ENCODE peak calls at places on chromosomes 5 and 9, in seven cellular contexts. One of them, this sample, is unnamed.

GRCh38 chr5:139757727-139758509 is 37.7 kb upstream of the PSD2 start:
- DNase-seq in iris pigment epithelial cell: no peak
- DNase-seq in RCC 7860: no peak
- DNase-seq in effector memory CD4-positive, alpha-beta T cell: no peak
- DNase-seq in activated T-helper 1 cell treated with anti-CD3 and anti-CD28 coated beads, Interleukin-12 subunit alpha, Interleukin-12 subunit beta, Interleukin-2, Interleukin-4 antibody, amounts not matched to agents 30 ng/mL and 10 ng/mL and 1 ng/mL, durations not matched to agents 14 hours and 24 hours and 36 hours: no peak
- DNase-seq in NCI-H460: no peak
- DNase-seq in occipital lobe: no peak
- DNase-seq in this sample: no peak

GRCh38 chr5:129001831-129002626 is 36.7 kb downstream of the SLC27A6 start:
- DNase-seq in activated T-helper 1 cell treated with anti-CD3 and anti-CD28 coated beads, Interleukin-12 subunit alpha, Interleukin-12 subunit beta, Interleukin-2, Interleukin-4 antibody, amounts not matched to agents 30 ng/mL and 10 ng/mL and 1 ng/mL, durations not matched to agents 14 hours and 24 hours and 36 hours: no peak
- DNase-seq in effector memory CD4-positive, alpha-beta T cell: no peak
- DNase-seq in NCI-H460: no peak
- DNase-seq in occipital lobe: no peak
- DNase-seq in RCC 7860: no peak
- DNase-seq in iris pigment epithelial cell: no peak
- DNase-seq in this sample: no peak

GRCh38 chr9:134842321-134842720 is 38.3 kb upstream of the FCN2 start:
- DNase-seq in occipital lobe: no peak
- DNase-seq in iris pigment epithelial cell: no peak
- DNase-seq in RCC 7860: no peak
- DNase-seq in activated T-helper 1 cell treated with anti-CD3 and anti-CD28 coated beads, Interleukin-12 subunit alpha, Interleukin-12 subunit beta, Interleukin-2, Interleukin-4 antibody, amounts not matched to agents 30 ng/mL and 10 ng/mL and 1 ng/mL, durations not matched to agents 14 hours and 24 hours and 36 hours: no peak
- DNase-seq in effector memory CD4-positive, alpha-beta T cell: no peak
- DNase-seq in NCI-H460: no peak
- DNase-seq in this sample: no peak

GRCh38 chr9:88090151-88090581 is 48.1 kb downstream of the SPATA31C2 start:
- DNase-seq in RCC 7860: no peak
- DNase-seq in iris pigment epithelial cell: peak; percentile 80
- DNase-seq in effector memory CD4-positive, alpha-beta T cell: no peak
- DNase-seq in occipital lobe: no peak
- DNase-seq in activated T-helper 1 cell treated with anti-CD3 and anti-CD28 coated beads, Interleukin-12 subunit alpha, Interleukin-12 subunit beta, Interleukin-2, Interleukin-4 antibody, amounts not matched to agents 30 ng/mL and 10 ng/mL and 1 ng/mL, durations not matched to agents 14 hours and 24 hours and 36 hours: no peak
- DNase-seq in NCI-H460: no peak
- DNase-seq in this sample: peak; percentile 80

GRCh38 chr5:55903121-55903701 is 52.1 kb downstream of the IL31RA start:
- DNase-seq in occipital lobe: no peak
- DNase-seq in NCI-H460: no peak
- DNase-seq in activated T-helper 1 cell treated with anti-CD3 and anti-CD28 coated beads, Interleukin-12 subunit alpha, Interleukin-12 subunit beta, Interleukin-2, Interleukin-4 antibody, amounts not matched to agents 30 ng/mL and 10 ng/mL and 1 ng/mL, durations not matched to agents 14 hours and 24 hours and 36 hours: peak; percentile 79
- DNase-seq in iris pigment epithelial cell: peak; percentile 81
- DNase-seq in effector memory CD4-positive, alpha-beta T cell: peak; percentile 55
- DNase-seq in RCC 7860: peak; percentile 21
- DNase-seq in this sample: peak; percentile 24

GRCh38 chr9:34601883-34602570 is 9.9 kb downstream of the RPP25L start:
- DNase-seq in RCC 7860: no peak
- DNase-seq in activated T-helper 1 cell treated with anti-CD3 and anti-CD28 coated beads, Interleukin-12 subunit alpha, Interleukin-12 subunit beta, Interleukin-2, Interleukin-4 antibody, amounts not matched to agents 30 ng/mL and 10 ng/mL and 1 ng/mL, durations not matched to agents 14 hours and 24 hours and 36 hours: no peak
- DNase-seq in effector memory CD4-positive, alpha-beta T cell: no peak
- DNase-seq in occipital lobe: no peak
- DNase-seq in iris pigment epithelial cell: no peak
- DNase-seq in NCI-H460: no peak
- DNase-seq in this sample: no peak

GRCh38 chr5:75395277-75395676 is 58.3 kb downstream of the HMGCR start:
- DNase-seq in activated T-helper 1 cell treated with anti-CD3 and anti-CD28 coated beads, Interleukin-12 subunit alpha, Interleukin-12 subunit beta, Interleukin-2, Interleukin-4 antibody, amounts not matched to agents 30 ng/mL and 10 ng/mL and 1 ng/mL, durations not matched to agents 14 hours and 24 hours and 36 hours: no peak
- DNase-seq in effector memory CD4-positive, alpha-beta T cell: no peak
- DNase-seq in iris pigment epithelial cell: no peak
- DNase-seq in RCC 7860: no peak
- DNase-seq in occipital lobe: no peak
- DNase-seq in NCI-H460: no peak
- DNase-seq in this sample: no peak

GRCh38 chr5:147143215-147143614 is 91.6 kb upstream of the STK32A start:
- DNase-seq in activated T-helper 1 cell treated with anti-CD3 and anti-CD28 coated beads, Interleukin-12 subunit alpha, Interleukin-12 subunit beta, Interleukin-2, Interleukin-4 antibody, amounts not matched to agents 30 ng/mL and 10 ng/mL and 1 ng/mL, durations not matched to agents 14 hours and 24 hours and 36 hours: no peak
- DNase-seq in occipital lobe: no peak
- DNase-seq in effector memory CD4-positive, alpha-beta T cell: no peak
- DNase-seq in NCI-H460: no peak
- DNase-seq in iris pigment epithelial cell: no peak
- DNase-seq in RCC 7860: no peak
- DNase-seq in this sample: no peak

GRCh38 chr5:145936401-145937131 is at the start of gene SH3RF2:
- DNase-seq in occipital lobe: no peak
- DNase-seq in NCI-H460: peak; percentile 78
- DNase-seq in RCC 7860: peak; percentile 92
- DNase-seq in iris pigment epithelial cell: peak; percentile 82
- DNase-seq in activated T-helper 1 cell treated with anti-CD3 and anti-CD28 coated beads, Interleukin-12 subunit alpha, Interleukin-12 subunit beta, Interleukin-2, Interleukin-4 antibody, amounts not matched to agents 30 ng/mL and 10 ng/mL and 1 ng/mL, durations not matched to agents 14 hours and 24 hours and 36 hours: peak; percentile 26
- DNase-seq in effector memory CD4-positive, alpha-beta T cell: no peak
- DNase-seq in this sample: peak; percentile 64

GRCh38 chr5:73673161-73673591 is 47.2 kb downstream of the ARHGEF28 start:
- DNase-seq in RCC 7860: peak; percentile 13
- DNase-seq in NCI-H460: peak; percentile 45
- DNase-seq in effector memory CD4-positive, alpha-beta T cell: no peak
- DNase-seq in activated T-helper 1 cell treated with anti-CD3 and anti-CD28 coated beads, Interleukin-12 subunit alpha, Interleukin-12 subunit beta, Interleukin-2, Interleukin-4 antibody, amounts not matched to agents 30 ng/mL and 10 ng/mL and 1 ng/mL, durations not matched to agents 14 hours and 24 hours and 36 hours: no peak
- DNase-seq in iris pigment epithelial cell: peak; percentile 95
- DNase-seq in occipital lobe: no peak
- DNase-seq in this sample: peak; percentile 94

GRCh38 chr5:158751961-158752655 is 347.6 kb downstream of the EBF1 start:
- DNase-seq in NCI-H460: no peak
- DNase-seq in occipital lobe: no peak
- DNase-seq in iris pigment epithelial cell: no peak
- DNase-seq in RCC 7860: peak; percentile 5
- DNase-seq in activated T-helper 1 cell treated with anti-CD3 and anti-CD28 coated beads, Interleukin-12 subunit alpha, Interleukin-12 subunit beta, Interleukin-2, Interleukin-4 antibody, amounts not matched to agents 30 ng/mL and 10 ng/mL and 1 ng/mL, durations not matched to agents 14 hours and 24 hours and 36 hours: no peak
- DNase-seq in effector memory CD4-positive, alpha-beta T cell: no peak
- DNase-seq in this sample: no peak

GRCh38 chr5:10524376-10525123 is 39.3 kb upstream of the ANKRD33B start:
- DNase-seq in activated T-helper 1 cell treated with anti-CD3 and anti-CD28 coated beads, Interleukin-12 subunit alpha, Interleukin-12 subunit beta, Interleukin-2, Interleukin-4 antibody, amounts not matched to agents 30 ng/mL and 10 ng/mL and 1 ng/mL, durations not matched to agents 14 hours and 24 hours and 36 hours: no peak
- DNase-seq in iris pigment epithelial cell: peak; percentile 50
- DNase-seq in RCC 7860: peak; percentile 64
- DNase-seq in effector memory CD4-positive, alpha-beta T cell: no peak
- DNase-seq in NCI-H460: peak; percentile 29
- DNase-seq in occipital lobe: peak; percentile 46
- DNase-seq in this sample: peak; percentile 50

GRCh38 chr9:119898316-119898715 is 529.1 kb upstream of the BRINP1 start:
- DNase-seq in NCI-H460: no peak
- DNase-seq in occipital lobe: no peak
- DNase-seq in effector memory CD4-positive, alpha-beta T cell: no peak
- DNase-seq in RCC 7860: no peak
- DNase-seq in iris pigment epithelial cell: no peak
- DNase-seq in activated T-helper 1 cell treated with anti-CD3 and anti-CD28 coated beads, Interleukin-12 subunit alpha, Interleukin-12 subunit beta, Interleukin-2, Interleukin-4 antibody, amounts not matched to agents 30 ng/mL and 10 ng/mL and 1 ng/mL, durations not matched to agents 14 hours and 24 hours and 36 hours: no peak
- DNase-seq in this sample: no peak

GRCh38 chr5:134125195-134126015 is 10.9 kb downstream of the TCF7 start:
- DNase-seq in NCI-H460: no peak
- DNase-seq in occipital lobe: no peak
- DNase-seq in RCC 7860: peak; percentile 88
- DNase-seq in iris pigment epithelial cell: peak; percentile 73
- DNase-seq in activated T-helper 1 cell treated with anti-CD3 and anti-CD28 coated beads, Interleukin-12 subunit alpha, Interleukin-12 subunit beta, Interleukin-2, Interleukin-4 antibody, amounts not matched to agents 30 ng/mL and 10 ng/mL and 1 ng/mL, durations not matched to agents 14 hours and 24 hours and 36 hours: no peak
- DNase-seq in effector memory CD4-positive, alpha-beta T cell: no peak
- DNase-seq in this sample: peak; percentile 50

GRCh38 chr5:156329197-156329611 is 2.2 kb downstream of the SGCD start:
- DNase-seq in occipital lobe: no peak
- DNase-seq in effector memory CD4-positive, alpha-beta T cell: no peak
- DNase-seq in RCC 7860: no peak
- DNase-seq in activated T-helper 1 cell treated with anti-CD3 and anti-CD28 coated beads, Interleukin-12 subunit alpha, Interleukin-12 subunit beta, Interleukin-2, Interleukin-4 antibody, amounts not matched to agents 30 ng/mL and 10 ng/mL and 1 ng/mL, durations not matched to agents 14 hours and 24 hours and 36 hours: no peak
- DNase-seq in NCI-H460: no peak
- DNase-seq in iris pigment epithelial cell: no peak
- DNase-seq in this sample: no peak

GRCh38 chr5:54514269-54514668 is 3.3 kb upstream of the SNX18 start:
- DNase-seq in occipital lobe: no peak
- DNase-seq in iris pigment epithelial cell: no peak
- DNase-seq in effector memory CD4-positive, alpha-beta T cell: no peak
- DNase-seq in activated T-helper 1 cell treated with anti-CD3 and anti-CD28 coated beads, Interleukin-12 subunit alpha, Interleukin-12 subunit beta, Interleukin-2, Interleukin-4 antibody, amounts not matched to agents 30 ng/mL and 10 ng/mL and 1 ng/mL, durations not matched to agents 14 hours and 24 hours and 36 hours: no peak
- DNase-seq in RCC 7860: no peak
- DNase-seq in NCI-H460: no peak
- DNase-seq in this sample: no peak

GRCh38 chr5:53438486-53439472 is 41.6 kb upstream of the FST start:
- DNase-seq in effector memory CD4-positive, alpha-beta T cell: no peak
- DNase-seq in occipital lobe: no peak
- DNase-seq in activated T-helper 1 cell treated with anti-CD3 and anti-CD28 coated beads, Interleukin-12 subunit alpha, Interleukin-12 subunit beta, Interleukin-2, Interleukin-4 antibody, amounts not matched to agents 30 ng/mL and 10 ng/mL and 1 ng/mL, durations not matched to agents 14 hours and 24 hours and 36 hours: no peak
- DNase-seq in NCI-H460: no peak
- DNase-seq in RCC 7860: no peak
- DNase-seq in iris pigment epithelial cell: peak; percentile 56
- DNase-seq in this sample: peak; percentile 40

GRCh38 chr5:56183507-56183906 is 49.6 kb downstream of the ANKRD55 start:
- DNase-seq in effector memory CD4-positive, alpha-beta T cell: no peak
- DNase-seq in RCC 7860: peak; percentile 88
- DNase-seq in NCI-H460: no peak
- DNase-seq in occipital lobe: no peak
- DNase-seq in iris pigment epithelial cell: peak; percentile 97
- DNase-seq in activated T-helper 1 cell treated with anti-CD3 and anti-CD28 coated beads, Interleukin-12 subunit alpha, Interleukin-12 subunit beta, Interleukin-2, Interleukin-4 antibody, amounts not matched to agents 30 ng/mL and 10 ng/mL and 1 ng/mL, durations not matched to agents 14 hours and 24 hours and 36 hours: no peak
- DNase-seq in this sample: peak; percentile 92

GRCh38 chr5:163379298-163380155 is 57.9 kb upstream of the CCNG1 start:
- DNase-seq in effector memory CD4-positive, alpha-beta T cell: no peak
- DNase-seq in iris pigment epithelial cell: peak; percentile 87
- DNase-seq in occipital lobe: no peak
- DNase-seq in NCI-H460: peak; percentile 76
- DNase-seq in RCC 7860: peak; percentile 81
- DNase-seq in activated T-helper 1 cell treated with anti-CD3 and anti-CD28 coated beads, Interleukin-12 subunit alpha, Interleukin-12 subunit beta, Interleukin-2, Interleukin-4 antibody, amounts not matched to agents 30 ng/mL and 10 ng/mL and 1 ng/mL, durations not matched to agents 14 hours and 24 hours and 36 hours: no peak
- DNase-seq in this sample: peak; percentile 93

GRCh38 chr9:130240410-130241197 is 25.0 kb upstream of the HMCN2 start:
- DNase-seq in activated T-helper 1 cell treated with anti-CD3 and anti-CD28 coated beads, Interleukin-12 subunit alpha, Interleukin-12 subunit beta, Interleukin-2, Interleukin-4 antibody, amounts not matched to agents 30 ng/mL and 10 ng/mL and 1 ng/mL, durations not matched to agents 14 hours and 24 hours and 36 hours: no peak
- DNase-seq in effector memory CD4-positive, alpha-beta T cell: no peak
- DNase-seq in RCC 7860: peak; percentile 61
- DNase-seq in occipital lobe: peak; percentile 43
- DNase-seq in iris pigment epithelial cell: peak; percentile 75
- DNase-seq in NCI-H460: peak; percentile 71
- DNase-seq in this sample: peak; percentile 77

GRCh38 chr9:131051592-131052517 is 42.9 kb downstream of the LAMC3 start:
- DNase-seq in effector memory CD4-positive, alpha-beta T cell: no peak
- DNase-seq in NCI-H460: no peak
- DNase-seq in iris pigment epithelial cell: no peak
- DNase-seq in occipital lobe: no peak
- DNase-seq in RCC 7860: no peak
- DNase-seq in activated T-helper 1 cell treated with anti-CD3 and anti-CD28 coated beads, Interleukin-12 subunit alpha, Interleukin-12 subunit beta, Interleukin-2, Interleukin-4 antibody, amounts not matched to agents 30 ng/mL and 10 ng/mL and 1 ng/mL, durations not matched to agents 14 hours and 24 hours and 36 hours: no peak
- DNase-seq in this sample: no peak

GRCh38 chr9:129933709-129934586 is 98.7 kb downstream of the USP20 start:
- DNase-seq in effector memory CD4-positive, alpha-beta T cell: no peak
- DNase-seq in iris pigment epithelial cell: no peak
- DNase-seq in activated T-helper 1 cell treated with anti-CD3 and anti-CD28 coated beads, Interleukin-12 subunit alpha, Interleukin-12 subunit beta, Interleukin-2, Interleukin-4 antibody, amounts not matched to agents 30 ng/mL and 10 ng/mL and 1 ng/mL, durations not matched to agents 14 hours and 24 hours and 36 hours: no peak
- DNase-seq in occipital lobe: no peak
- DNase-seq in NCI-H460: no peak
- DNase-seq in RCC 7860: no peak
- DNase-seq in this sample: no peak

GRCh38 chr9:135947582-135947981 is 13.6 kb downstream of the UBAC1 start:
- DNase-seq in NCI-H460: no peak
- DNase-seq in occipital lobe: no peak
- DNase-seq in RCC 7860: no peak
- DNase-seq in effector memory CD4-positive, alpha-beta T cell: no peak
- DNase-seq in iris pigment epithelial cell: no peak
- DNase-seq in activated T-helper 1 cell treated with anti-CD3 and anti-CD28 coated beads, Interleukin-12 subunit alpha, Interleukin-12 subunit beta, Interleukin-2, Interleukin-4 antibody, amounts not matched to agents 30 ng/mL and 10 ng/mL and 1 ng/mL, durations not matched to agents 14 hours and 24 hours and 36 hours: no peak
- DNase-seq in this sample: no peak

GRCh38 chr9:111375817-111376564 is 46.0 kb upstream of the OR2K2 start:
- DNase-seq in activated T-helper 1 cell treated with anti-CD3 and anti-CD28 coated beads, Interleukin-12 subunit alpha, Interleukin-12 subunit beta, Interleukin-2, Interleukin-4 antibody, amounts not matched to agents 30 ng/mL and 10 ng/mL and 1 ng/mL, durations not matched to agents 14 hours and 24 hours and 36 hours: no peak
- DNase-seq in effector memory CD4-positive, alpha-beta T cell: no peak
- DNase-seq in occipital lobe: no peak
- DNase-seq in RCC 7860: no peak
- DNase-seq in iris pigment epithelial cell: peak; percentile 65
- DNase-seq in NCI-H460: no peak
- DNase-seq in this sample: peak; percentile 48

GRCh38 chr9:134174073-134174449 is 9.7 kb upstream of the RNU6ATAC start:
- DNase-seq in occipital lobe: no peak
- DNase-seq in NCI-H460: no peak
- DNase-seq in activated T-helper 1 cell treated with anti-CD3 and anti-CD28 coated beads, Interleukin-12 subunit alpha, Interleukin-12 subunit beta, Interleukin-2, Interleukin-4 antibody, amounts not matched to agents 30 ng/mL and 10 ng/mL and 1 ng/mL, durations not matched to agents 14 hours and 24 hours and 36 hours: no peak
- DNase-seq in iris pigment epithelial cell: no peak
- DNase-seq in effector memory CD4-positive, alpha-beta T cell: no peak
- DNase-seq in RCC 7860: no peak
- DNase-seq in this sample: no peak

This sample was measured in fibroblast of pulmonary artery.